ENCODE peak calls at places on chromosomes 7 and 10, in five cellular contexts. Z, R, O, E and I are unnamed samples.

GRCh38 chr7:121084748-121085336 is 96.3 kb downstream of the CPED1 start:
- DNase-seq in Z (no peak), R (no peak), O (peak; percentile 84), E (no peak), I (no peak)

GRCh38 chr10:52703451-52703850 is 69.1 kb downstream of the MBL2 start:
- DNase-seq in Z (no peak), R (no peak), O (no peak), E (no peak), I (no peak)

GRCh38 chr10:130196511-130197487 is 60.6 kb downstream of the GLRX3 start:
- DNase-seq in Z (no peak), R (no peak), O (no peak), E (no peak), I (no peak)

GRCh38 chr7:90816511-90817142 is 220.5 kb downstream of the CDK14 start:
- DNase-seq in Z (no peak), R (no peak), O (peak; percentile 94), E (peak; percentile 16), I (peak; percentile 83)

GRCh38 chr7:24457215-24457549 is 116.1 kb upstream of the PALS2 start:
- DNase-seq in Z (no peak), R (no peak), O (no peak), E (no peak), I (no peak)

GRCh38 chr10:79483948-79484347 is 28.4 kb upstream of the EIF5AL1 start:
- DNase-seq in Z (no peak), R (no peak), O (no peak), E (no peak), I (no peak)

GRCh38 chr10:11706911-11707567 is 35.1 kb upstream of the ECHDC3 start:
- DNase-seq in Z (no peak), R (no peak), O (no peak), E (no peak), I (no peak)

GRCh38 chr7:149885191-149886017 is 11.6 kb downstream of the ATP6V0E2 start:
- DNase-seq in Z (no peak), R (no peak), O (no peak), E (no peak), I (no peak)

GRCh38 chr7:28784166-28784870 is 173.8 kb downstream of the TRIL start:
- DNase-seq in Z (peak; percentile 5), R (no peak), O (no peak), E (no peak), I (no peak)

GRCh38 chr10:130066743-130067142 is 43.9 kb downstream of the C10orf143 start:
- DNase-seq in Z (no peak), R (no peak), O (no peak), E (no peak), I (no peak)